ENCODE peak calls at places on chromosomes 16 and 17, in four cellular contexts. P is transverse colon, H is tibial nerve, R is mucosa of gallbladder. L is an unnamed sample.

GRCh38 chr17:74658620-74659019 is 35.1 kb upstream of the CD300E start:
- DNase-seq in P (no peak), H (no peak), R (no peak), L (no peak)

GRCh38 chr17:81026266-81027036 is 8.5 kb upstream of the BAIAP2 start:
- DNase-seq in P (no peak), H (no peak), R (no peak), L (no peak)

GRCh38 chr17:30253316-30253715 is 17.8 kb upstream of the SLC6A4 start:
- DNase-seq in P (no peak), H (no peak), R (no peak), L (no peak)

GRCh38 chr17:48878920-48879898 is 13.4 kb upstream of the ATP5MC1 start:
- DNase-seq in P (peak; percentile 50), H (no peak), R (peak; percentile 55), L (peak; percentile 75)

GRCh38 chr16:28951410-28951943 is 740 bp downstream of the NFATC2IP start:
- DNase-seq in P (peak; percentile 74), H (no peak), R (no peak), L (no peak)

GRCh38 chr17:28086519-28086918 is 44.0 kb downstream of the NLK start:
- DNase-seq in P (no peak), H (no peak), R (no peak), L (no peak)

GRCh38 chr17:50661348-50661747 is 26.7 kb downstream of the ABCC3 start:
- DNase-seq in P (no peak), H (no peak), R (no peak), L (no peak)

GRCh38 chr17:33523577-33523981 is 230.5 kb upstream of the ASIC2 start:
- DNase-seq in P (peak; percentile 10), H (no peak), R (no peak), L (no peak)

GRCh38 chr16:58487566-58488351 is 12.2 kb upstream of the NDRG4 start:
- DNase-seq in P (peak; percentile 79), H (peak; percentile 66), R (peak; percentile 73), L (peak; percentile 64)

L was measured in NCI-H345.